ENCODE peak calls at places on chromosome 21, in five cellular contexts. Y, V, A, S and Z are unnamed samples.

GRCh38 chr21:25626752-25627151 is 12.3 kb upstream of the JAM2 start:
- DNase-seq in Y (no peak), V (no peak), S (no peak), A (no peak), Z (no peak)

GRCh38 chr21:18764720-18765119 is 361.1 kb upstream of the TMPRSS15 start:
- DNase-seq in S (no peak), A (no peak), V (no peak), Y (no peak), Z (no peak)

GRCh38 chr21:15221799-15222386 is 157.1 kb upstream of the NRIP1 start:
- DNase-seq in V (no peak), A (no peak), Y (peak; percentile 53), S (peak; percentile 29), Z (peak; percentile 53)

GRCh38 chr21:14901482-14901958 is 163.3 kb downstream of the NRIP1 start:
- DNase-seq in S (no peak), A (no peak), Y (peak; percentile 32), V (no peak), Z (peak; percentile 45)

GRCh38 chr21:28899744-28900143 is 92.9 kb downstream of the LTN1 start:
- DNase-seq in S (no peak), A (no peak), V (no peak), Y (peak; percentile 19), Z (peak; percentile 53)

GRCh38 chr21:14453339-14453738 is 70.4 kb upstream of the HSPA13 start:
- DNase-seq in V (no peak), A (no peak), Y (no peak), S (no peak), Z (no peak)

GRCh38 chr21:36700961-36701911 is 2.3 kb downstream of the SIM2 start:
- DNase-seq in Y (no peak), V (no peak), S (peak; percentile 54), A (no peak), Z (no peak)

GRCh38 chr21:28674807-28675206 is 317.9 kb downstream of the LTN1 start:
- DNase-seq in V (no peak), A (no peak), S (no peak), Y (no peak), Z (no peak)

GRCh38 chr21:16194851-16195251 is 465.1 kb downstream of the USP25 start:
- DNase-seq in Y (peak; percentile 22), V (no peak), S (no peak), A (no peak), Z (peak; percentile 43)

GRCh38 chr21:44299458-44300261 is at the start of gene PFKL:
- DNase-seq in A (no peak), Y (peak; percentile 71), V (no peak), S (peak; percentile 48), Z (peak; percentile 22)

GRCh38 chr21:37342046-37342632 is 24.4 kb upstream of the DYRK1A start:
- DNase-seq in V (no peak), S (no peak), Y (no peak), A (no peak), Z (no peak)

GRCh38 chr21:25029580-25029979 is 577.7 kb downstream of the MRPL39 start:
- DNase-seq in A (no peak), S (no peak), V (no peak), Y (no peak), Z (no peak)

GRCh38 chr21:17512245-17513213 is at the start of gene CXADR:
- DNase-seq in V (no peak), A (peak; percentile 67), S (peak; percentile 92), Y (peak; percentile 33), Z (no peak)

GRCh38 chr21:27132270-27132669 is 165.4 kb upstream of the ADAMTS5 start:
- DNase-seq in V (no peak), Y (peak; percentile 29), A (no peak), S (no peak), Z (no peak)

GRCh38 chr21:14545906-14546480 is at the start of gene SAMSN1:
- DNase-seq in S (no peak), Y (peak; percentile 26), V (no peak), A (peak; percentile 14), Z (peak; percentile 23)

GRCh38 chr21:27108228-27108627 is 141.3 kb upstream of the ADAMTS5 start:
- DNase-seq in Y (peak; percentile 6), S (no peak), A (no peak), V (no peak), Z (peak; percentile 9)

GRCh38 chr21:21003701-21004100 is 5.5 kb downstream of the NCAM2 start:
- DNase-seq in A (no peak), S (no peak), V (no peak), Y (peak; percentile 40), Z (peak; percentile 12)

GRCh38 chr21:29025328-29025713 is 853 bp downstream of the USP16 start:
- DNase-seq in A (no peak), Y (peak; percentile 69), S (no peak), V (no peak), Z (peak; percentile 11)

GRCh38 chr21:36705679-36706481 is 7.0 kb downstream of the SIM2 start:
- DNase-seq in V (no peak), Y (no peak), S (peak; percentile 30), A (no peak), Z (no peak)

GRCh38 chr21:26732442-26733221 is 112.6 kb downstream of the ADAMTS1 start:
- DNase-seq in A (peak; percentile 63), Y (peak; percentile 64), S (peak; percentile 23), V (no peak), Z (peak; percentile 69)

GRCh38 chr21:36695671-36696389 is 3.1 kb upstream of the SIM2 start:
- DNase-seq in S (peak; percentile 49), A (no peak), V (no peak), Y (no peak), Z (no peak)

GRCh38 chr21:33916200-33916567 is 580 bp upstream of the ATP5PO start:
- DNase-seq in S (no peak), V (no peak), A (no peak), Y (no peak), Z (no peak)
- H3K4me3 ChIP-seq in S (peak overlapping the region; percentile 78), V (peak overlapping the region; percentile 92), A (peak overlapping the region; percentile 67), Y (peak overlapping the region; percentile 99), Z (peak overlapping the region; percentile 82)

DNA sequence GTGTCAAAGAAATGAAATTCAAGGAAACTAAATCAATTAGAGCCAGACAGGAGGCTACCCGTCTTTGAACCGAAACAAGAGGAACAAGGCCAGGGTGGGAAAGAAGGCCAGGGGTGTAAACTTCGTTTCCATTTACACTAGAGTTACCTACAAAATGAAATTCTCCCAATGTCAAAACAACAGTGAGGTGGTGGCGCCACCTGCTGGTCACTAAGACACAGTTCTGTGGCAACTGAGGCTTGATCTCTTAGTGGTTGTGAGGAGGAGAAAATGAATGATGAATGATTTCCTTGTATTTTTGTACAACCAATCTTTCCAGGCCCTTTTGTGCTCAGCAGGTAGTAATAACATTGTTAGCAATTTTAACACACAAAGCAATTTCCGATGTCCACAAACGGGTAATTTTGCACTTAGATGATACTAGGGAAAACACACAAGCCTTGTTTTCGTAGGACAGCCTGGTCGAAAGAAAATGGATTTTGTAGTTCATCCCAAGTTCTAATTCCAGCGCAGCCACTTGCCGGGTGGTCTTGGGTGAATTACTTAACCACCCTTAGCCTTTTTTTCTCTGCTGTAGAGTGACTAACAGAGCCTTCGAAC is 54.8 kb upstream of the SOD1 start:
- DNase-seq in S (peak; percentile 74), A (peak; percentile 70), Y (peak; percentile 64), V (no peak), Z (peak; percentile 32)
- H3K4me3 ChIP-seq in S (no peak overlapping the region), A (no peak overlapping the region), Y (no peak overlapping the region), V (no peak overlapping the region), Z (no peak overlapping the region)

DNA sequence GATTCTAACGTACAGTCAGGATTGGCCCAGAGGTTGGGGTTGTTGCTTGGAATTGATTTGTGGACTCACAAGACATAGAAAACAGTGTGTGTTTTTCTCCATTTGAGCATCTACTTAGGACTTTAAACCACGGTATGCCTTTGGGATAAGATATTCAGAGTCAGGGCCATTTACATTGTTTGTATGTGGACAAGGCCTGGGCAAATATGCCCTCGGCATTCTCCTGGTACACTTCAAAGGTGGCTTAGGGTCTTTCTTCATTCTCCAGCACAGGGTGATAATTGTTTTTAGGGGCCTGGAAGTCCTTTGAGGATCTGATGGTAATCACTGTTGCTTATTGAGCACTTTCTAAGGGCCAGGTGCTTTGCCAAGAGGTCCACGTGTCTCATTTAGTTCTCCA is 42.5 kb downstream of the ATP5PO start:
- DNase-seq in A (no peak), Y (no peak), S (no peak), V (no peak), Z (no peak)
- H3K4me3 ChIP-seq in A (no peak overlapping the region), Y (no peak overlapping the region), S (no peak overlapping the region), V (no peak overlapping the region), Z (no peak overlapping the region)

GRCh38 chr21:35050348-35051286 is 1.5 kb upstream of the RUNX1 start:
- DNase-seq in A (no peak), V (no peak), S (no peak), Y (peak; percentile 29), Z (no peak)
- H3K4me3 ChIP-seq in A (no peak overlapping the region), V (no peak overlapping the region), S (no peak overlapping the region), Y (no peak overlapping the region), Z (no peak overlapping the region)

DNA sequence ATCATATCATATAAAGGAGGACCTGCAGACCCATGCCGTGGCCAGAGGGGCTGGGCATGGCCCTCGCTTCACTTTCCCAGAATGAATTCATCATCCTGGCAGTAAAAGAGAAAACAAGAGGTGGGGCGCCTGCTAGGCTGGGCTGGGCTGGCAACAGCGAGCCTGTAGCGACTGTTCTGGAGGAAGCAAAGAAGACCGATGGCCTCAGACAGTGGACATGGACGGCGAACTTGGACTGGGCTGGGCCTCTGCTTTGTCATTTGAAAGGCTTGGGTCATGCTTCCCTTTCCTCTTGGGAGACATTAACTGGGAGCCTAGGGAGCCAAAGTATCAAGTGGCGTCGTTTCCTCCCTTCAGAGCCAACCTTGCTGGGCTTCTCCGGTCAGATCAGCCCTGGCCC is 401 bp upstream of the FAM3B start:
- DNase-seq in S (no peak), V (no peak), Y (no peak), A (no peak), Z (no peak)
- H3K4me3 ChIP-seq in S (no peak overlapping the region), V (no peak overlapping the region), Y (no peak overlapping the region), A (no peak overlapping the region), Z (no peak overlapping the region)

DNA sequence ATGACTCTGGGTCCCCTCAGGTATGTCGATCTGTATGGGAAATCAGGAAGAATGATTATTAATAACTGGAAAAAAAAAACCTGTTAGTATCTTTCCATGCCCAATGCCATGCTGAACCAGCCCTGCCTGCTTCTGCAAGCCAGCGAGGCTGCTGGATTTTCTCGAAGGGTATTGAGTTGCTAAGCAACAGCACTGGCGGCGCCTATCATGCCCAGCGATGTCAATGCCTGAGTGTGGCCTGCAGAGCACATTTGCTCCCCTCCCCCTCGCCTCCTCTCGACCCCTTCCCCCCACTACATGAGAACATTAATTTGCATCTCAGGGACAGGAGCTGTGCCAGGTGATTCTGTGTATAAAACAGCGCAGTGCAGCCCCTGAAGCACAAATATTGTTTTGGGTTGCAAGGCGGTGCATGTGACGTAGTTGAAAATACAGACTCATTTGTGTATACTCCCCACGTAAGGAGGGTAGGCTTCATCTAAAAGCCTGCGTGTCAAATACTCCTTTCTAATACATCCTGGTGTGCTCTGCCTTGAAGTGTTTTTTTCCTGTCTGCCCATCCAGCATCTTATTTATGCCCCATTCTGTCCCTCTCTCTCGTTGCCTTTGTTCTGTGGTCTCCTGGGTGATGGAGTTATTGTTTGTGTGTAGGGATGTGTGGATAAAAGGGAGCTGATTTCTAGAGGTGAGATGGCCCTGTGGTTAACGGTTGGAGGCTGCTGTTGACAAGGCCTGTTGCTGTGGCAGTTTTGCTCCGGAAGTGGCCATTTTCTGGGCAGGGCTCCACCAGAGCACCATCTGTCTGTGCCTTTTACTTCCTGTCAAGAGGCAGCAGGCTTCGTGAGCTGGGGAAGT is 32.7 kb upstream of the ATP5PO start:
- DNase-seq in A (peak; percentile 84), S (peak; percentile 78), Y (peak; percentile 92), V (no peak), Z (no peak)
- H3K4me3 ChIP-seq in A (peak overlapping the region; percentile 13), S (peak overlapping the region; percentile 30), Y (no peak overlapping the region), V (no peak overlapping the region), Z (peak overlapping the region; percentile 36)

GRCh38 chr21:42117229-42118048 is 46.3 kb downstream of the UMODL1 start:
- DNase-seq in S (peak; percentile 66), V (peak; percentile 66), A (peak; percentile 87), Y (peak; percentile 86), Z (peak; percentile 79)
- H3K4me3 ChIP-seq in S (no peak overlapping the region), V (no peak overlapping the region), A (no peak overlapping the region), Y (peak overlapping the region; percentile 65), Z (peak overlapping the region; percentile 38)

GRCh38 chr21:45748593-45748992 is 105.1 kb downstream of the PCBP3 start:
- DNase-seq in Y (no peak), V (no peak), S (no peak), A (no peak), Z (no peak)
- H3K4me3 ChIP-seq in Y (no peak overlapping the region), V (no peak overlapping the region), S (no peak overlapping the region), A (no peak overlapping the region), Z (no peak overlapping the region)